ENCODE peak calls at places on chromosomes 11 and 22, in six cellular contexts. U, A, Z, I, W and P are unnamed samples.
A peak's percentile ranks its signal among the peaks of the same experiment; 100 is the strongest.

GRCh38 chr22:23800297-23801237 is 13.8 kb downstream of the SMARCB1 start:
- DNase-seq in Z (no peak), I (no peak), W (no peak), U (no peak), A (no peak), P (no peak)

GRCh38 chr11:70567680-70568503 is 169.6 kb downstream of the CTTN start:
- DNase-seq in I (no peak), Z (no peak), U (no peak), W (peak; percentile 7), A (no peak), P (peak; percentile 32)

GRCh38 chr11:41245704-41246398 is 213.6 kb downstream of the LRRC4C start:
- DNase-seq in I (no peak), W (no peak), A (no peak), Z (no peak), U (no peak), P (no peak)

GRCh38 chr22:40908895-40909294 is 42.3 kb upstream of the RBX1 start:
- DNase-seq in I (no peak), A (no peak), U (no peak), Z (no peak), W (no peak), P (no peak)

GRCh38 chr11:17519031-17519430 is 25.2 kb downstream of the USH1C start:
- DNase-seq in A (no peak), I (no peak), W (no peak), U (no peak), Z (no peak), P (no peak)

GRCh38 chr11:11985016-11985715 is 23.3 kb downstream of the DKK3 start:
- DNase-seq in A (no peak), I (no peak), U (no peak), Z (peak; percentile 58), W (no peak), P (no peak)

GRCh38 chr11:47863189-47863892 is 15.2 kb upstream of the NUP160 start:
- DNase-seq in Z (peak; percentile 90), W (no peak), U (no peak), A (no peak), I (no peak), P (no peak)

GRCh38 chr11:12724301-12725046 is 50.3 kb downstream of the TEAD1 start:
- DNase-seq in A (no peak), W (no peak), Z (peak; percentile 68), I (no peak), U (no peak), P (peak; percentile 86)

GRCh38 chr11:1744137-1744878 is 6.1 kb downstream of the IFITM10 start:
- DNase-seq in U (no peak), W (peak; percentile 67), I (no peak), A (no peak), Z (no peak), P (no peak)

GRCh38 chr11:44949160-44950035 is 1.3 kb downstream of the TP53I11 start:
- DNase-seq in I (peak; percentile 13), W (no peak), Z (no peak), A (peak; percentile 9), U (no peak), P (no peak)

GRCh38 chr11:10327254-10327653 is 22.4 kb downstream of the ADM start:
- DNase-seq in U (no peak), Z (no peak), I (no peak), W (no peak), A (no peak), P (no peak)

GRCh38 chr22:35467788-35468187 is 67.8 kb downstream of the MCM5 start:
- DNase-seq in A (no peak), U (no peak), I (no peak), W (peak; percentile 76), Z (no peak), P (no peak)

GRCh38 chr11:115462004-115462541 is 42.1 kb downstream of the CADM1 start:
- DNase-seq in Z (no peak), I (no peak), A (no peak), U (no peak), W (no peak), P (no peak)

GRCh38 chr11:105706025-105706530 is 96.2 kb downstream of the GRIA4 start:
- DNase-seq in A (no peak), W (no peak), U (no peak), I (no peak), Z (no peak), P (no peak)

GRCh38 chr11:119156496-119156895 is 7.6 kb downstream of the ABCG4 start:
- DNase-seq in I (no peak), W (no peak), U (no peak), A (no peak), Z (no peak), P (no peak)

GRCh38 chr11:19727246-19727645 is 14.6 kb downstream of the NAV2 start:
- DNase-seq in Z (no peak), A (no peak), W (peak; percentile 73), I (no peak), U (no peak), P (no peak)

GRCh38 chr11:94525933-94526332 is 13.7 kb downstream of the C11orf97 start:
- DNase-seq in W (no peak), I (no peak), U (no peak), Z (peak; percentile 48), A (no peak), P (peak; percentile 68)

GRCh38 chr11:93525601-93526000 is 17.6 kb downstream of the SMCO4 start:
- DNase-seq in A (no peak), Z (no peak), I (no peak), W (no peak), U (no peak), P (no peak)

GRCh38 chr11:92920295-92920694 is 49.2 kb upstream of the MTNR1B start:
- DNase-seq in Z (no peak), A (no peak), U (no peak), I (no peak), W (no peak), P (no peak)

GRCh38 chr11:55624531-55624930 is 10.4 kb upstream of the OR4P4 start:
- DNase-seq in A (no peak), Z (no peak), W (no peak), U (no peak), I (no peak), P (no peak)

GRCh38 chr22:30459206-30460052 is 12.4 kb downstream of the SEC14L3 start:
- DNase-seq in A (no peak), U (peak; percentile 63), W (no peak), I (no peak), Z (no peak), P (peak; percentile 11)

GRCh38 chr11:84993386-84993785 is 633.8 kb downstream of the DLG2 start:
- DNase-seq in A (no peak), W (no peak), I (no peak), Z (no peak), U (no peak), P (peak; percentile 0)

GRCh38 chr11:95494167-95494566 is 263.2 kb upstream of the SESN3 start:
- DNase-seq in U (no peak), A (no peak), W (no peak), I (no peak), Z (no peak), P (no peak)

GRCh38 chr11:86116386-86116726 is 47.5 kb upstream of the PICALM start:
- DNase-seq in Z (peak; percentile 30), I (peak; percentile 18), A (no peak), W (no peak), U (no peak), P (peak; percentile 23)

GRCh38 chr11:122179966-122180365 is 64.0 kb upstream of the BLID start:
- DNase-seq in W (no peak), Z (no peak), I (no peak), U (no peak), A (no peak), P (no peak)

GRCh38 chr11:32809313-32809712 is 14.9 kb upstream of the CCDC73 start:
- DNase-seq in I (peak; percentile 15), Z (peak; percentile 38), A (peak; percentile 14), W (no peak), U (peak; percentile 69), P (peak; percentile 84)